ENCODE peak calls at places on chromosome 4, in five cellular contexts. V, C, Z, P and A are unnamed samples.

GRCh38 chr4:89336818-89337395 is 29.3 kb upstream of the GPRIN3 start:
- DNase-seq in Z (no peak), P (no peak), V (no peak), C (no peak), A (no peak)

GRCh38 chr4:81466841-81467671 is 4.7 kb downstream of the RASGEF1B start:
- DNase-seq in Z (peak), P (no peak), C (peak), V (no peak), A (no peak)

GRCh38 chr4:140085062-140085622 is 68.8 kb downstream of the MAML3 start:
- DNase-seq in V (no peak), C (no peak), P (no peak), Z (no peak), A (no peak)

GRCh38 chr4:6907658-6908191 is 1.9 kb upstream of the TBC1D14 start:
- DNase-seq in C (peak), Z (peak), P (no peak), V (peak), A (no peak)

GRCh38 chr4:133565379-133565778 is 416.3 kb downstream of the PCDH10 start:
- DNase-seq in P (no peak), C (peak), V (no peak), Z (no peak), A (no peak)

GRCh38 chr4:115720611-115721010 is 607.2 kb upstream of the NDST4 start:
- DNase-seq in C (no peak), Z (no peak), V (no peak), P (no peak), A (no peak)

GRCh38 chr4:125836597-125837195 is 521.9 kb downstream of the FAT4 start:
- DNase-seq in V (no peak), C (peak), P (no peak), Z (peak), A (no peak)

GRCh38 chr4:151664289-151664688 is 96.5 kb downstream of the GATB start:
- DNase-seq in P (no peak), V (no peak), Z (no peak), C (no peak), A (no peak)

GRCh38 chr4:170589597-170590191 is 499.9 kb upstream of the AADAT start:
- DNase-seq in C (peak), P (no peak), V (no peak), Z (no peak), A (no peak)

GRCh38 chr4:76601791-76602190 is 166.8 kb downstream of the SHROOM3 start:
- DNase-seq in V (no peak), P (no peak), C (peak), Z (no peak), A (no peak)

GRCh38 chr4:8428288-8429097 is 12.0 kb downstream of the ACOX3 start:
- DNase-seq in P (no peak), C (peak), Z (peak), V (peak), A (no peak)

GRCh38 chr4:185672618-185673017 is 137.3 kb upstream of the PDLIM3 start:
- DNase-seq in V (no peak), C (no peak), P (no peak), Z (no peak), A (no peak)

GRCh38 chr4:177574446-177574845 is 132.2 kb upstream of the AGA start:
- DNase-seq in Z (no peak), C (peak), P (no peak), V (no peak), A (no peak)

GRCh38 chr4:174252412-174252811 is 31.1 kb downstream of the FBXO8 start:
- DNase-seq in V (no peak), Z (no peak), C (no peak), P (no peak), A (no peak)

GRCh38 chr4:121960801-121961200 is 8.9 kb upstream of the TRPC3 start:
- DNase-seq in Z (no peak), C (no peak), V (no peak), P (no peak), A (no peak)

GRCh38 chr4:139951051-139951450 is 202.9 kb downstream of the MAML3 start:
- DNase-seq in V (no peak), C (peak), Z (no peak), P (no peak), A (no peak)

GRCh38 chr4:168811207-168811606 is 198.8 kb downstream of the CBR4 start:
- DNase-seq in C (no peak), Z (no peak), P (no peak), V (no peak), A (no peak)

GRCh38 chr4:78665216-78665615 is 110.9 kb upstream of the BMP2K start:
- DNase-seq in V (no peak), C (no peak), P (no peak), Z (no peak), A (no peak)

GRCh38 chr4:113411496-113411938 is 350.0 kb downstream of the CAMK2D start:
- DNase-seq in V (no peak), Z (no peak), P (peak), C (peak), A (no peak)
- TF ChIP-seq CTCF in V (no peak), Z (no peak), P (no peak), C (no peak), A (peak)

GRCh38 chr4:49032440-49033161 is 46.5 kb downstream of the CWH43 start:
- DNase-seq in C (peak), Z (peak), V (no peak), P (no peak), A (no peak)
- TF ChIP-seq CTCF in C (peak), Z (peak), V (peak), P (peak), A (peak)

GRCh38 chr4:153748378-153748777 is 11.4 kb downstream of the RNF175 start:
- DNase-seq in V (no peak), P (peak), Z (peak), C (peak), A (no peak)

GRCh38 chr4:153755186-153755585 is 4.6 kb downstream of the RNF175 start:
- DNase-seq in P (no peak), C (no peak), V (no peak), Z (no peak), A (no peak)

GRCh38 chr4:153747406-153747805 is 12.4 kb downstream of the RNF175 start:
- DNase-seq in Z (no peak), V (no peak), P (no peak), C (no peak), A (no peak)

DNA sequence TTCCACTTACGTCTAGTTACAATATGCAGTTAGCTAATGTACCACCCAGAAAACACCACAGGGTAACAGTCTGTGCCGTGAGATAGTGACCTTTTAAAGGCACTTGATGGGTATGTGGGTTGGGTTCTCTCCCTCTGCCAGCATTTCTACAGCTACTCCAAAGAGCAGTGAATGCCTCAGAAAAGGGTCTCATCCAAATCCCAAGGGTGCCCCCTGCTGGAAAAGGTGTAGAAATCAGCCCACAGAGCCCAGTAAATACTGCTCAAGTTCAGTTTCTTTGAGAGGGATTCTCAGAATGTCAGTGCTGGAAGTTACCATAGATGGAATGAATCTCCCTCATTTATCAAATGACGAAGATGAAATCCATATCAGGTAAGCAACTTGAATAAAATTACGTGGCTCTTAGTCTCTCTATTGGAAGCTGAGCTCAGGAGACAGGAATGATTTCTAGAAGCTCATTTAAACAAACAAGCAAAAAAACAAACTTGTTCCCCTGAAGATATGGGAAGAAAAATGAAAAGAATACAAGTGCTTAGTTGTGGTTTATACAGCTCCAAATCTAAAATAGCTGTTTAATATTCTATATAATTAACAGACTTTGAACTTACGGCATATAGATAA is 9.5 kb downstream of the RNF175 start:
- DNase-seq in Z (peak), P (peak), C (peak), V (no peak), A (no peak)
- TF ChIP-seq CTCF in Z (peak), P (peak), C (peak), V (peak), A (peak)

GRCh38 chr4:37936889-37937498 is 23.2 kb upstream of the PTTG2 start:
- DNase-seq in V (no peak), P (no peak), C (no peak), Z (no peak), A (no peak)
- TF ChIP-seq CTCF in V (no peak), P (peak), C (no peak), Z (peak), A (peak)

GRCh38 chr4:118680808-118681207 is 4.4 kb upstream of the METTL14 start:
- DNase-seq in V (no peak), Z (peak), P (no peak), C (no peak), A (no peak)

DNA sequence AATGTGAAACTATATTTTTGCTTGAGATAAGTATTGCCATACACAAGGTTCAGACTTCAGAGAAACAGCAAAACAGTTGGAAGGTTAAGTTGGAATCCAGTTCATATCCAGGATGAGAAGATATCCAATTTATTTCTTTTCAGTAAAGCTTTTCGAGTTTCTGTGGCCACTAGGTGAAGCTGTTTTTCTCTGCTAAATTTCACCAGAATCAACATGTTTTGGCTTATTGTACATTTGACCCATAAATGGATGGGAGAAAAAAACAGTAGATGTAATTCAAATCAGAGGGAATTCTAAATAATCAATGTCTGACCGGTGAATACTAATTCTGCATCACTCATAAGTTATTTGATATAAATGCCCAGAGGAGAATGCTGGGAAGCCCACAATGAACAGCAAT is 9.1 kb upstream of the METTL14 start:
- DNase-seq in P (no peak), Z (no peak), V (no peak), C (no peak), A (no peak)
- TF ChIP-seq CTCF in P (peak), Z (peak), V (no peak), C (peak), A (peak)

GRCh38 chr4:5376015-5376414 is 324.7 kb downstream of the STK32B start:
- DNase-seq in V (no peak), P (no peak), Z (no peak), C (no peak), A (no peak)

GRCh38 chr4:5374994-5375393 is 323.7 kb downstream of the STK32B start:
- DNase-seq in Z (no peak), P (no peak), V (no peak), C (no peak), A (no peak)

GRCh38 chr4:5374577-5374976 is 323.3 kb downstream of the STK32B start:
- DNase-seq in Z (no peak), V (no peak), C (no peak), P (no peak), A (no peak)

GRCh38 chr4:5381981-5382441 is 326.3 kb downstream of the EVC2 start:
- DNase-seq in Z (no peak), V (no peak), P (peak), C (peak), A (no peak)

GRCh38 chr4:5378002-5378401 is 326.7 kb downstream of the STK32B start:
- DNase-seq in Z (peak), V (no peak), C (no peak), P (no peak), A (no peak)
- TF ChIP-seq CTCF in Z (peak), V (no peak), C (no peak), P (peak), A (peak)

DNA sequence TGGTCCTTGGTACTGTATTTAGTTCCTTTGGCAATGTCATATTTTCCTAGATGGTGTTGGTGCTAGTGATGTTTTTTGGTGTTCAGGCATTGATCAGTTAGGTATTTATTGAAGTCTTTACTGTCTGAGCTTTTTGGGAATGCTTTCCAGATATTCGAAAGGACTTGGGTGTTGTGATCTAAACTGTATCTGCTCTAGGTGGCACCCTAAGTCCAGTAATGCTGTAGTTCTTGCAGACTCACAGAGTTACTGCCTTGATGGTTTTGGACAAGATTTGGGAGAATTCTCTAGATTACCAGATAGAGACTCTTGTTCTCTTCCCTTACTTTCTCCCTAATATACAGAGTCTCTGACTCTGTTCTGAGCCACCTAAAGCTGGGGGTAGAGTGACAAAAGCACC is 513.6 kb upstream of the PITX2 start:
- DNase-seq in Z (peak), V (no peak), P (no peak), C (peak), A (no peak)
- TF ChIP-seq CTCF in Z (peak), V (no peak), P (peak), C (no peak), A (peak)